ENCODE peak calls at places on chromosomes 13 and 19, in ten cellular contexts. T, R, L, M, Q, P, A, V, W and F are unnamed samples.
A peak's percentile ranks its signal among the peaks of the same experiment; 100 is the strongest.

GRCh38 chr19:56477429-56478338 is 539 bp upstream of the ZNF667 start:
- DNase-seq in M (peak; percentile 86), V (peak; percentile 57), A (peak; percentile 95), T (peak; percentile 46), L (peak; percentile 94), R (peak; percentile 94), Q (no peak), W (no peak), P (peak; percentile 59), F (peak; percentile 93)

GRCh38 chr13:102901056-102901455 is 55.2 kb downstream of the ERCC5 start:
- DNase-seq in M (no peak), V (no peak), W (no peak), Q (no peak), L (no peak), P (no peak), A (no peak), T (no peak), R (no peak), F (no peak)

GRCh38 chr19:6032827-6033226 is 54.9 kb upstream of the RANBP3 start:
- DNase-seq in Q (no peak), A (no peak), P (no peak), T (no peak), W (no peak), V (no peak), M (no peak), R (no peak), L (no peak), F (no peak)

GRCh38 chr19:46890423-46891170 is 29.8 kb downstream of the ARHGAP35 start:
- DNase-seq in R (peak; percentile 65), T (no peak), W (no peak), A (peak; percentile 53), V (peak; percentile 80), M (no peak), L (peak; percentile 60), P (no peak), Q (peak; percentile 87), F (peak; percentile 86)

GRCh38 chr19:1112254-1113208 is 8.7 kb downstream of the GPX4 start:
- DNase-seq in L (no peak), T (no peak), M (no peak), P (peak; percentile 91), V (no peak), A (no peak), W (no peak), Q (no peak), R (no peak), F (no peak)

GRCh38 chr19:14479985-14480694 is 5.0 kb upstream of the PTGER1 start:
- DNase-seq in R (peak; percentile 41), Q (no peak), L (no peak), P (peak; percentile 55), M (no peak), A (peak; percentile 43), T (no peak), W (no peak), V (no peak), F (peak; percentile 22)

GRCh38 chr13:84273163-84273562 is 390.9 kb upstream of the SLITRK1 start:
- DNase-seq in V (no peak), P (no peak), W (no peak), T (no peak), M (no peak), A (no peak), L (no peak), Q (no peak), R (no peak), F (no peak)

GRCh38 chr19:1855040-1855827 is 7.0 kb upstream of the REXO1 start:
- DNase-seq in P (peak; percentile 94), W (peak; percentile 66), V (no peak), Q (no peak), M (peak; percentile 86), A (peak; percentile 91), T (no peak), R (peak; percentile 93), L (peak; percentile 88), F (peak; percentile 65)

GRCh38 chr19:14519860-14520407 is 1.7 kb upstream of the DNAJB1 start:
- DNase-seq in A (peak; percentile 70), V (no peak), P (peak; percentile 57), M (no peak), T (no peak), R (peak; percentile 84), Q (no peak), W (no peak), L (peak; percentile 98), F (peak; percentile 63)

GRCh38 chr19:50313812-50314536 is 15.2 kb downstream of the KCNC3 start:
- DNase-seq in W (no peak), M (no peak), V (no peak), P (no peak), Q (no peak), T (no peak), R (no peak), L (no peak), A (no peak), F (no peak)

GRCh38 chr19:50314724-50315700 is 14.2 kb downstream of the KCNC3 start:
- DNase-seq in W (no peak), R (no peak), M (no peak), L (no peak), T (no peak), Q (no peak), V (no peak), P (no peak), A (no peak), F (no peak)

GRCh38 chr19:50318438-50318837 is 10.7 kb downstream of the KCNC3 start:
- DNase-seq in R (no peak), T (no peak), A (no peak), V (no peak), Q (no peak), P (no peak), W (no peak), L (no peak), M (no peak), F (no peak)

GRCh38 chr19:50317115-50317514 is 12.1 kb downstream of the KCNC3 start:
- DNase-seq in A (no peak), P (no peak), Q (no peak), M (no peak), L (no peak), V (no peak), T (no peak), R (no peak), W (no peak), F (no peak)

DNA sequence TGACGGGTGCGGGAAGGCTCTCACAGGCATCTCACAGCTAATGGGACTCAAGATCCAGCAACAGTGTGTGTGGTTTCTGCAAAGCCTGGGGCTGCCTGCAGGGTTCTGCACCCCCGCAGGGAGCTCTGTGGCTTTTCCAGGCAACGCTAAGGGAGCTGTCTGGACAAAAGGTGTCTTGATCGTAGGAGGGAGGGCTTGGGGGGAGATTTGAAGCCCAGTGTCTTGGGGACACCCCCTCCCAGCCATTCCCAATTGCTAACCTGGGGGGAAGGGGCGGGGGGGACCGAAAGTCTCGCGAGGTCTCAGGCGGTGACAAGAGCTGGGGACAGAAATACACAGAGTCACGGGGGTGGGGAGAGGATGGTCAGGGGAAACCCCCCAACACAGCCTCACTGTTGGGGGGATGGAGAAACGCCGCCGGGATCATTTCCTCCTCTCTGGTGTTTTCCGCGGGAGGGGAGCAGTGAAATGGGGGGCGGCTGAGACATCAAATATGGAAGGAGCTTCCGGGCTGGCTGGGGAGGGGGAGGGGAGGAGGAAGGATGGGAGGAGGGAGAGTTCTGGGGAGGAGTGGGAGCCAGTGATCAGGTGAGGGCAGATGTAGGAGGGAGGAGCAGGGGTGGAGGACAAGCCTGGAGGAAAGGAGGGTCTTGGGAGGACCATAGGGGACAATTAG is 13.3 kb downstream of the KCNC3 start:
- DNase-seq in A (no peak), P (no peak), R (no peak), M (no peak), W (no peak), Q (no peak), T (no peak), V (no peak), L (no peak), F (no peak)
- H3K4me3 ChIP-seq in A (peak overlapping the region; percentile 31), P (no peak overlapping the region), R (no peak overlapping the region), M (no peak overlapping the region), W (no peak overlapping the region), Q (peak overlapping the region; percentile 48), T (no peak overlapping the region), V (no peak overlapping the region), L (no peak overlapping the region), F (no peak overlapping the region)

GRCh38 chr13:33286143-33286542 is 588 bp upstream of the STARD13 start:
- DNase-seq in Q (no peak), W (no peak), A (peak; percentile 48), M (no peak), V (no peak), L (no peak), R (peak; percentile 49), T (no peak), P (no peak), F (no peak)
- H3K4me3 ChIP-seq in Q (peak overlapping the region; percentile 88), W (peak overlapping the region; percentile 62), A (peak overlapping the region; percentile 49), M (peak overlapping the region; percentile 68), V (peak overlapping the region; percentile 44), L (peak overlapping the region; percentile 94), R (peak overlapping the region; percentile 43), T (peak overlapping the region; percentile 89), P (peak overlapping the region; percentile 62), F (peak overlapping the region; percentile 27)

DNA sequence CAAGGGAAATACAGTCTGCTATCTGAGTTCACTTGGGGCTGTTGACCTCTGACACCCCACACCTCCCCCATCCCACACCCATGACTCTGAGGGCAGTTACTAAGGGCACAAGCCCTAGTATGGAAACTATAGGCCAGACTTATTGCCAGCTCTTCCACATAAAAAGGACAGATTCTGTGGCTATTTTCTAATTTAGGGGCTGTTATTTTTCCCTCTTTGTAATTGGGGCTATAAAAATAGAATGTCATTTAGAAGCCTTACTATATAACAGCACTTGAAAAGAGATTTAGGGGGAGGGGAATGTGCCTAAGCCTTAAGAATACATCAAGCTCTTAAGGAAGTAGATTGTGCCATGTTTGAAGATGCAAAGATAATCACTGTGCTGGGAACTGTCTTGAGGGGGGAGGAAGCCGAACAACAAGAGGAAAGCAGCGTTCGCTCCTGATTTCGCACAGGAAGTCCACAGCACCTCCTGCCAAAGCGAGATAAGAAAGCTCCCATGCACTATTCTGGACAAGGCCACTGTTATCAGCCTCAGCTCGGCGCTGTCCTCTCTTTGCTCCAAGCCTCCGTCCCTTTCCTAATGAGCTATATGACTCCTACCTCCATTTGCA is 86.6 kb downstream of the FLT1 start:
- DNase-seq in P (no peak), L (no peak), V (no peak), Q (no peak), T (no peak), A (peak; percentile 68), M (peak; percentile 47), R (peak; percentile 72), W (no peak), F (no peak)
- H3K4me3 ChIP-seq in P (no peak overlapping the region), L (no peak overlapping the region), V (no peak overlapping the region), Q (no peak overlapping the region), T (no peak overlapping the region), A (peak overlapping the region; percentile 2), M (no peak overlapping the region), R (no peak overlapping the region), W (no peak overlapping the region), F (no peak overlapping the region)

DNA sequence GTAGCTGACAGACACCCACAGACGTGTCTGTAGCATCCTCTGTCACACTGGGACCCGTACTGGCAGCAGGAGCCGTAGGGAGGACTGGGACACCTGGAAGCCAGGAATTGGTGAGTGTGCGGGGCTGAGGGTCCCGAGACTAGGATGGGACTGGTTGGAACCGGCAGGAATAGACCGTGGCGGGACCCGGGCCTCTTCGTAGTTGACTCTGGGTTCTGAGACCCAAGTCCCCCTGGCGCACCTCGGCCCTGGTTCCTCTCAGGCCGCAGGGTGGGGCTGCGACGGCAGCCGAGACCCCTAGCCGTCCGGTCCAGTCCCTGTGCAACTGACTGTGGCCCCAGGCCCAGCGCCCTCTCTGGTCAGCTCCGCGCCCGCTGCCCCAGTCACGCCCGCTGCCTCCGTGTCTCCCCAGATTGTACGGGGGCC is 64.7 kb downstream of the ZNF823 start:
- DNase-seq in W (no peak), M (no peak), P (no peak), A (no peak), T (no peak), L (no peak), Q (no peak), V (no peak), R (no peak), F (no peak)
- H3K4me3 ChIP-seq in W (peak overlapping the region; percentile 45), M (peak overlapping the region; percentile 41), P (peak overlapping the region; percentile 51), A (peak overlapping the region; percentile 38), T (peak overlapping the region; percentile 70), L (no peak overlapping the region), Q (no peak overlapping the region), V (peak overlapping the region; percentile 55), R (peak overlapping the region; percentile 51), F (peak overlapping the region; percentile 26)